ENCODE peak calls at places on chromosomes 5 and 9, in six cellular contexts. One of them, this sample, is unnamed.

GRCh38 chr5:92514901-92515300 is 1066.1 kb downstream of the NR2F1-AS1 start:
- DNase-seq in heart right ventricle: no peak
- DNase-seq in DND-41: no peak
- DNase-seq in astrocyte: no peak
- DNase-seq in transverse colon: no peak
- DNase-seq in breast epithelium: no peak
- DNase-seq in this sample: no peak

GRCh38 chr9:136605966-136606365 is 56.8 kb upstream of the EGFL7 start:
- DNase-seq in breast epithelium: no peak
- DNase-seq in astrocyte: no peak
- DNase-seq in DND-41: no peak
- DNase-seq in heart right ventricle: peak
- DNase-seq in transverse colon: no peak
- DNase-seq in this sample: no peak

GRCh38 chr5:181223041-181223728 is at the start of gene TRIM41:
- DNase-seq in breast epithelium: peak
- DNase-seq in transverse colon: peak
- DNase-seq in DND-41: peak
- DNase-seq in heart right ventricle: peak
- DNase-seq in astrocyte: peak
- DNase-seq in this sample: peak

GRCh38 chr9:124868511-124869465 is 6.9 kb downstream of the ARPC5L start:
- DNase-seq in heart right ventricle: peak
- DNase-seq in transverse colon: peak
- DNase-seq in breast epithelium: peak
- DNase-seq in astrocyte: peak
- DNase-seq in DND-41: peak
- DNase-seq in this sample: no peak

GRCh38 chr5:96997265-96997859 is 61.5 kb downstream of the LNPEP start:
- DNase-seq in breast epithelium: no peak
- DNase-seq in astrocyte: peak
- DNase-seq in DND-41: peak
- DNase-seq in transverse colon: no peak
- DNase-seq in heart right ventricle: peak
- DNase-seq in this sample: no peak

GRCh38 chr9:98226516-98226915 is 28.9 kb downstream of the TBC1D2 start:
- DNase-seq in DND-41: no peak
- DNase-seq in heart right ventricle: no peak
- DNase-seq in astrocyte: no peak
- DNase-seq in transverse colon: no peak
- DNase-seq in breast epithelium: no peak
- DNase-seq in this sample: no peak

GRCh38 chr5:161400583-161400982 is 145.9 kb downstream of the GABRB2 start:
- DNase-seq in breast epithelium: no peak
- DNase-seq in transverse colon: no peak
- DNase-seq in astrocyte: no peak
- DNase-seq in DND-41: no peak
- DNase-seq in heart right ventricle: no peak
- DNase-seq in this sample: no peak

GRCh38 chr5:133662578-133662977 is 50.2 kb upstream of the FSTL4 start:
- DNase-seq in DND-41: no peak
- DNase-seq in transverse colon: no peak
- DNase-seq in breast epithelium: no peak
- DNase-seq in astrocyte: no peak
- DNase-seq in heart right ventricle: no peak
- DNase-seq in this sample: no peak

GRCh38 chr9:30673132-30673531 is 1711.3 kb upstream of the ACO1 start:
- DNase-seq in DND-41: no peak
- DNase-seq in transverse colon: no peak
- DNase-seq in astrocyte: peak
- DNase-seq in breast epithelium: no peak
- DNase-seq in heart right ventricle: no peak
- DNase-seq in this sample: no peak

GRCh38 chr9:69168709-69169217 is 5.3 kb upstream of the TJP2 start:
- DNase-seq in astrocyte: peak
- DNase-seq in heart right ventricle: no peak
- DNase-seq in DND-41: no peak
- DNase-seq in transverse colon: peak
- DNase-seq in breast epithelium: peak
- DNase-seq in this sample: no peak

GRCh38 chr9:126528111-126528510 is 85.6 kb upstream of the LMX1B start:
- DNase-seq in DND-41: no peak
- DNase-seq in breast epithelium: no peak
- DNase-seq in heart right ventricle: no peak
- DNase-seq in astrocyte: no peak
- DNase-seq in transverse colon: no peak
- DNase-seq in this sample: no peak

GRCh38 chr9:103203172-103203571 is 208.0 kb downstream of the CYLC2 start:
- DNase-seq in transverse colon: no peak
- DNase-seq in breast epithelium: no peak
- DNase-seq in DND-41: no peak
- DNase-seq in astrocyte: no peak
- DNase-seq in heart right ventricle: no peak
- DNase-seq in this sample: no peak

GRCh38 chr5:3226171-3226570 is 369.5 kb upstream of the IRX1 start:
- DNase-seq in transverse colon: no peak
- DNase-seq in breast epithelium: no peak
- DNase-seq in heart right ventricle: no peak
- DNase-seq in astrocyte: no peak
- DNase-seq in DND-41: no peak
- DNase-seq in this sample: no peak

GRCh38 chr9:12775373-12775962 is 648 bp downstream of the LURAP1L start:
- DNase-seq in breast epithelium: no peak
- DNase-seq in transverse colon: peak
- DNase-seq in heart right ventricle: peak
- DNase-seq in astrocyte: no peak
- DNase-seq in DND-41: no peak
- DNase-seq in this sample: no peak

GRCh38 chr9:22134390-22134789 is 125.3 kb upstream of the CDKN2B start:
- DNase-seq in DND-41: no peak
- DNase-seq in breast epithelium: no peak
- DNase-seq in astrocyte: no peak
- DNase-seq in heart right ventricle: no peak
- DNase-seq in transverse colon: no peak
- DNase-seq in this sample: no peak

GRCh38 chr9:22131817-22132216 is 122.7 kb upstream of the CDKN2B start:
- DNase-seq in breast epithelium: no peak
- DNase-seq in astrocyte: no peak
- DNase-seq in transverse colon: no peak
- DNase-seq in heart right ventricle: no peak
- DNase-seq in DND-41: no peak
- DNase-seq in this sample: no peak

GRCh38 chr9:22124263-22125011 is 115.3 kb upstream of the CDKN2B start:
- DNase-seq in transverse colon: peak
- DNase-seq in DND-41: no peak
- DNase-seq in breast epithelium: no peak
- DNase-seq in heart right ventricle: no peak
- DNase-seq in astrocyte: peak
- DNase-seq in this sample: no peak

GRCh38 chr9:22129134-22129533 is 120.0 kb upstream of the CDKN2B start:
- DNase-seq in transverse colon: no peak
- DNase-seq in astrocyte: peak
- DNase-seq in heart right ventricle: no peak
- DNase-seq in breast epithelium: no peak
- DNase-seq in DND-41: no peak
- DNase-seq in this sample: no peak

GRCh38 chr9:22129633-22130032 is 120.5 kb upstream of the CDKN2B start:
- DNase-seq in transverse colon: no peak
- DNase-seq in heart right ventricle: no peak
- DNase-seq in breast epithelium: no peak
- DNase-seq in DND-41: no peak
- DNase-seq in astrocyte: no peak
- DNase-seq in this sample: no peak
- H3K27ac ChIP-seq in transverse colon: no peak
- H3K27ac ChIP-seq in heart right ventricle: no peak
- H3K27ac ChIP-seq in breast epithelium: no peak
- H3K27ac ChIP-seq in DND-41: no peak
- H3K27ac ChIP-seq in astrocyte: peak
- H3K27ac ChIP-seq in this sample: no peak

GRCh38 chr5:67102708-67103107 is 93.9 kb downstream of the CD180 start:
- DNase-seq in breast epithelium: no peak
- DNase-seq in astrocyte: no peak
- DNase-seq in heart right ventricle: no peak
- DNase-seq in transverse colon: no peak
- DNase-seq in DND-41: no peak
- DNase-seq in this sample: no peak
- H3K27ac ChIP-seq in breast epithelium: no peak
- H3K27ac ChIP-seq in astrocyte: no peak
- H3K27ac ChIP-seq in heart right ventricle: no peak
- H3K27ac ChIP-seq in transverse colon: no peak
- H3K27ac ChIP-seq in DND-41: no peak
- H3K27ac ChIP-seq in this sample: no peak

GRCh38 chr5:40549611-40550010 is 130.1 kb upstream of the PTGER4 start:
- DNase-seq in heart right ventricle: no peak
- DNase-seq in astrocyte: no peak
- DNase-seq in breast epithelium: no peak
- DNase-seq in transverse colon: no peak
- DNase-seq in DND-41: no peak
- DNase-seq in this sample: no peak

GRCh38 chr5:40547557-40547956 is 132.2 kb upstream of the PTGER4 start:
- DNase-seq in heart right ventricle: no peak
- DNase-seq in breast epithelium: no peak
- DNase-seq in astrocyte: no peak
- DNase-seq in transverse colon: no peak
- DNase-seq in DND-41: no peak
- DNase-seq in this sample: no peak

GRCh38 chr5:40551706-40552557 is 127.8 kb upstream of the PTGER4 start:
- DNase-seq in breast epithelium: no peak
- DNase-seq in heart right ventricle: no peak
- DNase-seq in DND-41: no peak
- DNase-seq in astrocyte: peak
- DNase-seq in transverse colon: no peak
- DNase-seq in this sample: no peak

GRCh38 chr5:40550481-40550880 is 129.2 kb upstream of the PTGER4 start:
- DNase-seq in breast epithelium: no peak
- DNase-seq in transverse colon: no peak
- DNase-seq in heart right ventricle: no peak
- DNase-seq in astrocyte: no peak
- DNase-seq in DND-41: no peak
- DNase-seq in this sample: no peak

GRCh38 chr5:40547994-40548575 is 131.6 kb upstream of the PTGER4 start:
- DNase-seq in DND-41: no peak
- DNase-seq in astrocyte: no peak
- DNase-seq in breast epithelium: no peak
- DNase-seq in transverse colon: no peak
- DNase-seq in heart right ventricle: no peak
- DNase-seq in this sample: no peak
- H3K27ac ChIP-seq in DND-41: no peak
- H3K27ac ChIP-seq in astrocyte: no peak
- H3K27ac ChIP-seq in breast epithelium: no peak
- H3K27ac ChIP-seq in transverse colon: no peak
- H3K27ac ChIP-seq in heart right ventricle: no peak
- H3K27ac ChIP-seq in this sample: no peak

GRCh38 chr9:33105504-33105903 is 29.0 kb upstream of the SMU1 start:
- DNase-seq in breast epithelium: no peak
- DNase-seq in DND-41: no peak
- DNase-seq in heart right ventricle: no peak
- DNase-seq in astrocyte: no peak
- DNase-seq in transverse colon: no peak
- DNase-seq in this sample: no peak

GRCh38 chr9:33107762-33108161 is 31.3 kb upstream of the SMU1 start:
- DNase-seq in DND-41: no peak
- DNase-seq in transverse colon: no peak
- DNase-seq in heart right ventricle: no peak
- DNase-seq in breast epithelium: peak
- DNase-seq in astrocyte: no peak
- DNase-seq in this sample: no peak

GRCh38 chr9:33106827-33107621 is 30.6 kb upstream of the SMU1 start:
- DNase-seq in astrocyte: peak
- DNase-seq in heart right ventricle: peak
- DNase-seq in breast epithelium: peak
- DNase-seq in DND-41: no peak
- DNase-seq in transverse colon: no peak
- DNase-seq in this sample: no peak

GRCh38 chr9:33106372-33106771 is 29.9 kb upstream of the SMU1 start:
- DNase-seq in breast epithelium: peak
- DNase-seq in DND-41: no peak
- DNase-seq in astrocyte: no peak
- DNase-seq in heart right ventricle: no peak
- DNase-seq in transverse colon: no peak
- DNase-seq in this sample: no peak

DNA sequence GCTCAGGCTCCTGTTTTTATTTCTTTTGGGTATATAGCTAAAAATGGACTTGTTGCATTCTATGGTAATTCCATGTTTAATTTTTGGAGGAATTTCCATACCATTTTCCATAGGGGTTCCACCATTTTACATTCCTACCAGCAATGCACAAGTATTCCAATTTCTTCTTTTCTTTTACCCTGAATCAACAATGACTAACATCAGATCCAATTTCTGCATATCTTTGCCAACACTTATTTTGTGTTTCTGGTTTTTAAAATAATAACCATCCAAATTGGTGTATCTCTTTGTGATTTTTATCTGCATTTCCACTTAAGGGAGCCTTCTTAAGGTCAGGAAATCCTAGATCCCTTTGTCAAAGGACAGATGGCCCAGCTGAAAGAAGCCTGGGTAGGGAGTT is 29.5 kb upstream of the SMU1 start:
- DNase-seq in heart right ventricle: no peak
- DNase-seq in DND-41: no peak
- DNase-seq in breast epithelium: no peak
- DNase-seq in astrocyte: no peak
- DNase-seq in transverse colon: no peak
- DNase-seq in this sample: no peak
- H3K27ac ChIP-seq in heart right ventricle: peak
- H3K27ac ChIP-seq in DND-41: no peak
- H3K27ac ChIP-seq in breast epithelium: peak
- H3K27ac ChIP-seq in astrocyte: peak
- H3K27ac ChIP-seq in transverse colon: no peak
- H3K27ac ChIP-seq in this sample: peak

DNA sequence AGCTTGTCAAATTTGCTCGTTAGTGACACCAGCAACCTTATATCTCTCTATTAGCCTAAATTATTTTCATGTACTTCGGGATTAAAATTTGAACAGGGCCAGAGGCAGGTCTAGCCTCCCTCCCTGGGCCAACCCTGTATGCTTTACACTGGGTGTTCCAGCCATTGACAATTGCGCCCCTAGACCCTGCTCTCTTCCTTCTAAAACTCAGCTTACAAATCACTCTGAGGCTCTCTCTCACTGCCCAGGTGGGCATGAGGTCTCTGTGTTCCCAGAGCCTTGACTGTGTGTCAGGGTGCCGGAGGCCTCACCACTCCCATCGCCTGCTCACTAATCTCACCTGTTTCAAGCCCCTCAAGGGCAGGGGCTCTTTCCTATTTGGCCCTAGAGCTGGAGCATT is 6.4 kb upstream of the CFAP90 start:
- DNase-seq in breast epithelium: no peak
- DNase-seq in transverse colon: no peak
- DNase-seq in astrocyte: no peak
- DNase-seq in DND-41: no peak
- DNase-seq in heart right ventricle: no peak
- DNase-seq in this sample: no peak
- H3K27ac ChIP-seq in breast epithelium: no peak
- H3K27ac ChIP-seq in transverse colon: no peak
- H3K27ac ChIP-seq in astrocyte: no peak
- H3K27ac ChIP-seq in DND-41: no peak
- H3K27ac ChIP-seq in heart right ventricle: no peak
- H3K27ac ChIP-seq in this sample: no peak

This sample was measured in thoracic aorta.